ENCODE peak calls at places on chromosomes 13 and 19, in seven cellular contexts. Y is adrenal gland; Z is pancreas; F is GM23248; U is mammary epithelial cell; P is CD8-positive, alpha-beta T cell; H is upper lobe of left lung. N is an unnamed sample.

GRCh38 chr13:46321494-46322225 is 65.4 kb downstream of the RUBCNL start:
- DNase-seq in Y (peak; percentile 59), Z (peak; percentile 18), F (peak; percentile 79), U (peak; percentile 34), P (peak; percentile 76), H (peak; percentile 65), N (peak; percentile 57)

GRCh38 chr19:18284710-18285430 is 3.4 kb upstream of the JUND start:
- DNase-seq in Y (no peak), Z (no peak), F (no peak), U (no peak), P (no peak), H (peak; percentile 19), N (peak; percentile 20)

GRCh38 chr13:27921421-27921960 is 1.7 kb downstream of the PDX1 start:
- DNase-seq in Y (no peak), Z (no peak), F (no peak), U (no peak), P (no peak), H (no peak), N (peak; percentile 68)

GRCh38 chr19:6458695-6459355 is 767 bp downstream of the SLC25A23 start:
- DNase-seq in Y (no peak), Z (peak; percentile 21), F (peak; percentile 18), U (no peak), P (no peak), H (peak; percentile 43), N (peak; percentile 81)

GRCh38 chr13:50375792-50376191 is 360.5 kb downstream of the KCNRG start:
- DNase-seq in Y (no peak), Z (no peak), F (peak; percentile 83), U (peak; percentile 34), P (no peak), H (no peak), N (no peak)

GRCh38 chr19:18425515-18426415 is 6.6 kb downstream of the SSBP4 start:
- DNase-seq in Y (peak; percentile 68), Z (no peak), F (peak; percentile 93), U (no peak), P (peak; percentile 36), H (no peak), N (peak; percentile 63)

GRCh38 chr19:31947436-31947835 is 398.0 kb upstream of the ZNF507 start:
- DNase-seq in Y (no peak), Z (no peak), F (no peak), U (no peak), P (no peak), H (no peak), N (peak; percentile 1)

GRCh38 chr13:112113851-112114250 is 46.9 kb downstream of the SOX1 start:
- DNase-seq in Y (no peak), Z (no peak), F (no peak), U (no peak), P (no peak), H (no peak), N (no peak)

GRCh38 chr19:58558066-58558622 is at the start of gene UBE2M:
- DNase-seq in Y (peak; percentile 79), Z (peak; percentile 69), F (peak; percentile 77), U (no peak), P (peak; percentile 80), H (peak; percentile 63), N (peak; percentile 73)

GRCh38 chr19:49151339-49152217 is 3.6 kb downstream of the HRC start:
- DNase-seq in Y (peak; percentile 83), Z (peak; percentile 89), F (peak; percentile 72), U (peak; percentile 84), P (peak; percentile 45), H (peak; percentile 89), N (peak; percentile 98)

GRCh38 chr19:572891-573825 is 762 bp downstream of the BSG start:
- DNase-seq in Y (peak; percentile 74), Z (peak; percentile 44), F (peak; percentile 82), U (peak; percentile 50), P (no peak), H (peak; percentile 62), N (peak; percentile 79)

GRCh38 chr19:36916991-36917390 is 859 bp downstream of the ZNF568 start:
- DNase-seq in Y (peak; percentile 24), Z (no peak), F (peak; percentile 72), U (peak; percentile 27), P (no peak), H (no peak), N (no peak)

GRCh38 chr19:12194827-12195500 is 32.1 kb downstream of the ZNF136 start:
- DNase-seq in Y (peak; percentile 84), Z (peak; percentile 93), F (peak; percentile 72), U (peak; percentile 35), P (peak; percentile 81), H (peak; percentile 91), N (peak; percentile 83)

GRCh38 chr13:80438521-80438920 is 97.6 kb upstream of the SPRY2 start:
- DNase-seq in Y (no peak), Z (no peak), F (no peak), U (no peak), P (no peak), H (no peak), N (no peak)

GRCh38 chr13:26713341-26713740 is 47.2 kb downstream of the GPR12 start:
- DNase-seq in Y (no peak), Z (no peak), F (no peak), U (no peak), P (no peak), H (no peak), N (no peak)

GRCh38 chr19:48741222-48741999 is 1.0 kb upstream of the RASIP1 start:
- DNase-seq in Y (peak; percentile 82), Z (peak; percentile 71), F (peak; percentile 33), U (no peak), P (no peak), H (peak; percentile 54), N (peak; percentile 97)

GRCh38 chr19:35122687-35123551 is 7.3 kb downstream of the FXYD3 start:
- DNase-seq in Y (no peak), Z (no peak), F (no peak), U (peak; percentile 96), P (no peak), H (no peak), N (peak; percentile 75)

GRCh38 chr13:66106246-66106645 is 1123.9 kb downstream of the PCDH9 start:
- DNase-seq in Y (no peak), Z (no peak), F (no peak), U (no peak), P (no peak), H (no peak), N (no peak)

GRCh38 chr19:2841858-2842574 is 741 bp downstream of the ZNF555 start:
- DNase-seq in Y (no peak), Z (no peak), F (peak; percentile 45), U (no peak), P (no peak), H (no peak), N (no peak)

GRCh38 chr19:12939292-12939606 is 840 bp downstream of the CALR start:
- DNase-seq in Y (peak; percentile 58), Z (no peak), F (peak; percentile 90), U (peak; percentile 44), P (no peak), H (peak; percentile 51), N (peak; percentile 46)

GRCh38 chr13:93794197-93794885 is 567.7 kb downstream of the GPC6 start:
- DNase-seq in Y (no peak), Z (no peak), F (peak; percentile 8), U (no peak), P (no peak), H (no peak), N (no peak)

GRCh38 chr19:2429917-2430570 is 2.7 kb upstream of the TIMM13 start:
- DNase-seq in Y (no peak), Z (no peak), F (no peak), U (no peak), P (peak; percentile 9), H (no peak), N (no peak)

GRCh38 chr13:21657538-21657937 is 13.3 kb upstream of the FGF9 start:
- DNase-seq in Y (no peak), Z (no peak), F (peak; percentile 75), U (peak; percentile 83), P (no peak), H (no peak), N (no peak)

DNA sequence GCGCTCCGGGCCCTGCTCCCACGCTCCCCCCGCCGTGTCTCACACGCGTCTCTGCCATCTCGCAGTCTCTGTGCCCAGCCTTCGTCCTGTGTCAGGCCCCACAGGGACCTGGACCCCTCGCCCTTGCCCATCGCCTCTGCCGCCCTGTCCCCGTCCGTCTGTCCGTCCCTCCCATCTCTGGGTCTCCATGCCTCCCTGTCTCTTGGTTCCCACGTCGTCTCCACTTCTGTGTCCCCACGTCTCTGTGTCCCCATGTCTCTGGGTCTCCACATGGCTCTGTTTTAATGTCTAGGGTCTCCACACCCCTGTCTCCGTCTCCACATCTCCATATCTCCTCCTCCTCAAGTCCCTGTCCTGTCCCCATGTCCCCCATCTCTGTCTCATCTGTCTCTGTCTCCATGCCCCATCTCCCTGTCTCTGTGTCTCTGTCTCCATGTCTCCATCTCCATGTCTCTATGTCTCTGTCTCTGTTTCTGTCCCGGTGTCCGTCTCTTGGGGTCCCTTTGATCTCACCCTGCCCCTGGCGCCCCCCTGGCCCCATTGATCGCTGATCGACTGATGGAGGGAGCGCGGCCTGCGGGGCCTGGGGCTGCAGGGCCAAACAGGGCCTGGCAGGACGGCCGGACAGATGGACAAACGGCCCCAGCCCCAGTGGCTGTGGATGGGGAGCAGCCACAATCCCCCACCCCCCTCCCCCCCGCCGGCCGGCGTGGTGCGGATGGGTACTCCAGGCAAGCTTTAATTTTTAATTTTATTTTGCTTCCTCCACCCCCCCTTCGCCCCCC is 12.8 kb downstream of the ERFL start:
- DNase-seq in Y (no peak), Z (no peak), F (no peak), U (no peak), P (no peak), H (no peak), N (peak; percentile 72)
- H3K27me3 ChIP-seq in Y (peaks cover 27% of the 10 kb centered on the region), Z (peaks cover 7% of the 10 kb centered on the region), F (peaks cover 51% of the 10 kb centered on the region), U (peaks cover 35% of the 10 kb centered on the region), P (no peaks in the 10 kb centered on the region), H (peaks cover 38% of the 10 kb centered on the region), N (peaks cover 87% of the 10 kb centered on the region)

GRCh38 chr13:40619479-40619814 is 47.0 kb downstream of the FOXO1 start:
- DNase-seq in Y (no peak), Z (no peak), F (no peak), U (no peak), P (no peak), H (no peak), N (no peak)
- H3K4me3 ChIP-seq in Y (no peak overlapping the region), Z (no peak overlapping the region), F (no peak overlapping the region), U (no peak overlapping the region), P (no peak overlapping the region), H (no peak overlapping the region), N (no peak overlapping the region)

GRCh38 chr19:55253842-55254624 is 4.8 kb downstream of the PPP6R1 start:
- DNase-seq in Y (no peak), Z (no peak), F (no peak), U (no peak), P (peak; percentile 79), H (no peak), N (peak; percentile 64)
- H3K36me3 ChIP-seq in Y (peaks cover 5% of the 10 kb centered on the region), Z (no peaks in the 10 kb centered on the region), F (no peaks in the 10 kb centered on the region), U (no peaks in the 10 kb centered on the region), P (peaks cover 4% of the 10 kb centered on the region), H (no peaks in the 10 kb centered on the region), N (no peaks in the 10 kb centered on the region)

GRCh38 chr19:4742717-4743646 is 19.3 kb upstream of the DPP9 start:
- DNase-seq in Y (peak; percentile 84), Z (peak; percentile 47), F (no peak), U (no peak), P (no peak), H (no peak), N (peak; percentile 68)

GRCh38 chr19:4748589-4748988 is 24.9 kb upstream of the DPP9 start:
- DNase-seq in Y (no peak), Z (no peak), F (no peak), U (no peak), P (no peak), H (no peak), N (no peak)

GRCh38 chr19:4748185-4748584 is 24.5 kb upstream of the DPP9 start:
- DNase-seq in Y (no peak), Z (no peak), F (no peak), U (no peak), P (no peak), H (no peak), N (peak; percentile 62)

GRCh38 chr19:4745986-4746385 is 22.3 kb upstream of the DPP9 start:
- DNase-seq in Y (no peak), Z (no peak), F (no peak), U (no peak), P (no peak), H (no peak), N (no peak)

GRCh38 chr19:4744451-4745170 is 21.0 kb upstream of the DPP9 start:
- DNase-seq in Y (peak; percentile 87), Z (no peak), F (peak; percentile 97), U (peak; percentile 84), P (no peak), H (no peak), N (no peak)
- H3K27me3 ChIP-seq in Y (no peaks in the 10 kb centered on the region), Z (no peaks in the 10 kb centered on the region), F (no peaks in the 10 kb centered on the region), U (no peaks in the 10 kb centered on the region), P (no peaks in the 10 kb centered on the region), H (no peaks in the 10 kb centered on the region), N (no peaks in the 10 kb centered on the region)